ENCODE peak calls at places on chromosomes 6 and 20, in nine cellular contexts. D is endothelial cell of umbilical vein, R is AG04450, U is GM20000, M is brain microvascular endothelial cell, J is heart right ventricle, A is AG09319, H is hepatocyte, N is B cell. S is an unnamed sample.
A peak's percentile ranks its signal among the peaks of the same experiment; 100 is the strongest.

GRCh38 chr6:138404666-138405337 is 779 bp downstream of the HEBP2 start:
- DNase-seq in N (peak; percentile 47), A (no peak), U (no peak), M (no peak), H (peak; percentile 39), D (peak; percentile 29), J (peak; percentile 32), R (no peak), S (no peak)

GRCh38 chr20:51462566-51463276 is 79.8 kb downstream of the NFATC2 start:
- DNase-seq in H (peak; percentile 52), M (peak; percentile 62), J (peak; percentile 85), D (no peak), A (no peak), R (no peak), N (no peak), U (no peak), S (no peak)

GRCh38 chr6:64330694-64331309 is 695.2 kb downstream of the PHF3 start:
- DNase-seq in H (peak; percentile 85), N (no peak), U (peak; percentile 13), R (peak; percentile 51), J (peak; percentile 60), M (peak; percentile 14), A (no peak), D (peak; percentile 36), S (peak; percentile 80)

GRCh38 chr6:158040051-158040803 is 58.6 kb downstream of the SYNJ2 start:
- DNase-seq in A (peak; percentile 90), D (peak; percentile 99), H (peak; percentile 84), N (no peak), M (peak; percentile 98), U (peak; percentile 58), R (peak; percentile 97), J (no peak), S (peak; percentile 36)

GRCh38 chr20:13392391-13392790 is 171.3 kb downstream of the ISM1 start:
- DNase-seq in J (no peak), H (no peak), M (no peak), R (no peak), N (no peak), A (no peak), D (no peak), U (no peak), S (no peak)

GRCh38 chr20:38927902-38928578 is 1.8 kb downstream of the FAM83D start:
- DNase-seq in H (no peak), U (no peak), M (no peak), J (no peak), N (no peak), R (no peak), A (no peak), D (no peak), S (peak; percentile 66)

GRCh38 chr6:118263929-118264486 is 284.1 kb upstream of the PLN start:
- DNase-seq in D (peak; percentile 12), N (no peak), A (no peak), U (peak; percentile 13), J (no peak), H (peak; percentile 33), M (peak; percentile 38), R (no peak), S (no peak)

GRCh38 chr20:63698739-63699465 is 2.5 kb downstream of the TNFRSF6B start:
- DNase-seq in A (peak; percentile 69), J (no peak), N (peak; percentile 33), M (peak; percentile 86), H (peak; percentile 56), U (peak; percentile 82), R (peak; percentile 70), D (peak; percentile 90), S (peak; percentile 93)

GRCh38 chr6:110178626-110179405 is 654 bp downstream of the WASF1 start:
- DNase-seq in D (peak; percentile 82), R (no peak), N (peak; percentile 68), J (peak; percentile 30), M (peak; percentile 49), U (peak; percentile 45), A (no peak), H (peak; percentile 67), S (peak; percentile 40)

GRCh38 chr20:53364617-53365016 is 229.0 kb downstream of the ZNF217 start:
- DNase-seq in R (no peak), D (no peak), J (no peak), N (no peak), H (no peak), A (no peak), U (no peak), M (no peak), S (no peak)
- TF ChIP-seq CTCF in R (no peak), D (no peak), J (no peak), N (no peak), H (no peak), A (no peak), U (no peak), M (no peak), S (no peak)

GRCh38 chr6:127690092-127690491 is 113.1 kb downstream of the C6orf58 start:
- DNase-seq in A (peak; percentile 3), D (peak; percentile 3), U (no peak), H (peak; percentile 12), J (no peak), N (no peak), M (peak; percentile 12), R (peak; percentile 1), S (peak; percentile 1)
- TF ChIP-seq CTCF in A (peak; percentile 69), D (peak; percentile 10), U (no peak), H (peak; percentile 59), J (peak; percentile 19), N (no peak), M (peak; percentile 70), R (peak; percentile 71), S (no peak)

GRCh38 chr6:37802810-37803209 is 16.7 kb upstream of the ZFAND3 start:
- DNase-seq in U (no peak), H (no peak), J (no peak), D (no peak), M (no peak), N (no peak), A (no peak), R (no peak), S (no peak)

GRCh38 chr6:37794825-37795224 is 24.7 kb upstream of the ZFAND3 start:
- DNase-seq in U (no peak), H (no peak), J (no peak), N (no peak), R (no peak), A (no peak), M (no peak), D (no peak), S (no peak)

GRCh38 chr6:37799263-37799644 is 20.3 kb upstream of the ZFAND3 start:
- DNase-seq in M (no peak), N (no peak), H (no peak), A (no peak), J (no peak), U (no peak), R (no peak), D (no peak), S (no peak)

GRCh38 chr6:37800904-37801669 is 18.4 kb upstream of the ZFAND3 start:
- DNase-seq in M (no peak), D (no peak), U (no peak), H (no peak), J (no peak), R (no peak), A (no peak), N (no peak), S (no peak)

GRCh38 chr6:37798436-37799262 is 20.9 kb upstream of the ZFAND3 start:
- DNase-seq in U (no peak), R (no peak), M (no peak), D (no peak), N (no peak), J (no peak), H (no peak), A (no peak), S (no peak)
- TF ChIP-seq CTCF in U (no peak), R (no peak), M (no peak), D (no peak), N (no peak), J (no peak), H (no peak), A (no peak), S (no peak)

GRCh38 chr6:13328076-13328874 is at the start of gene TBC1D7:
- DNase-seq in D (peak; percentile 94), U (peak; percentile 93), R (peak; percentile 55), M (peak; percentile 91), J (peak; percentile 95), A (peak; percentile 83), N (peak; percentile 89), H (peak; percentile 95), S (peak; percentile 92)
- TF ChIP-seq CTCF in D (no peak), U (no peak), R (no peak), M (peak; percentile 22), J (no peak), A (peak; percentile 18), N (no peak), H (peak; percentile 16), S (no peak)

GRCh38 chr6:34791842-34792604 is at the start of gene BLTP3A:
- DNase-seq in D (peak; percentile 69), A (no peak), H (peak; percentile 94), J (peak; percentile 83), N (peak; percentile 72), R (no peak), U (peak; percentile 97), M (peak; percentile 17), S (peak; percentile 90)

GRCh38 chr6:34792605-34793500 is 970 bp downstream of the BLTP3A start:
- DNase-seq in H (peak; percentile 54), J (no peak), N (no peak), D (peak; percentile 51), U (peak; percentile 60), R (no peak), A (no peak), M (peak; percentile 28), S (peak; percentile 48)

GRCh38 chr6:34788111-34788510 is 3.8 kb upstream of the BLTP3A start:
- DNase-seq in M (no peak), N (no peak), H (no peak), U (no peak), J (no peak), R (no peak), D (no peak), A (no peak), S (no peak)

GRCh38 chr6:34793877-34794276 is 2.0 kb downstream of the BLTP3A start:
- DNase-seq in A (no peak), H (no peak), R (no peak), M (no peak), N (no peak), D (no peak), U (no peak), J (no peak), S (no peak)

GRCh38 chr6:34791164-34791841 is 580 bp upstream of the BLTP3A start:
- DNase-seq in U (peak; percentile 78), N (peak; percentile 50), M (no peak), H (peak; percentile 69), D (no peak), R (no peak), J (peak; percentile 53), A (no peak), S (peak; percentile 76)
- TF ChIP-seq CTCF in U (peak; percentile 40), N (no peak), M (peak; percentile 34), H (peak; percentile 29), D (no peak), R (peak; percentile 18), J (no peak), A (peak; percentile 28), S (no peak)

GRCh38 chr6:137370871-137371633 is 123.1 kb downstream of the OLIG3 start:
- DNase-seq in D (no peak), A (no peak), M (no peak), R (no peak), H (no peak), U (peak; percentile 20), J (no peak), N (no peak), S (no peak)
- TF ChIP-seq CTCF in D (no peak), A (no peak), M (peak; percentile 22), R (peak; percentile 4), H (no peak), U (no peak), J (no peak), N (no peak), S (no peak)

GRCh38 chr6:44128020-44128917 is 915 bp downstream of the TMEM63B start:
- DNase-seq in M (peak; percentile 30), A (no peak), U (peak; percentile 66), N (no peak), J (peak; percentile 51), R (no peak), D (peak; percentile 17), H (peak; percentile 65), S (peak; percentile 69)
- TF ChIP-seq CTCF in M (peak; percentile 23), A (no peak), U (no peak), N (no peak), J (peak; percentile 19), R (peak; percentile 3), D (no peak), H (no peak), S (peak; percentile 32)